ENCODE peak calls at places on chromosome 17, in seven cellular contexts. C is EL, P is T-helper 1 cell, O is HS-27A, K is head of caudate nucleus, Z is breast epithelium, T is Ammon's horn. N is an unnamed sample.

GRCh38 chr17:74243013-74243755 is 29.8 kb downstream of the TTYH2 start:
- DNase-seq in O (no peak), Z (no peak), C (no peak), K (peak), T (peak), P (no peak), N (no peak)

GRCh38 chr17:19318611-19319010 is 43.9 kb downstream of the B9D1 start:
- DNase-seq in P (no peak), C (no peak), K (no peak), T (no peak), O (no peak), Z (no peak), N (no peak)

GRCh38 chr17:76179496-76180467 is 38.7 kb upstream of the FOXJ1 start:
- DNase-seq in C (peak), Z (no peak), T (no peak), K (no peak), O (no peak), P (peak), N (no peak)

GRCh38 chr17:77609553-77610517 is 348.7 kb upstream of the TNRC6C start:
- DNase-seq in Z (no peak), T (peak), O (no peak), P (peak), C (peak), K (no peak), N (no peak)

GRCh38 chr17:73267648-73268537 is 6.2 kb upstream of the CPSF4L start:
- DNase-seq in C (no peak), P (no peak), K (peak), O (no peak), Z (no peak), T (peak), N (no peak)

GRCh38 chr17:29143894-29144293 is 36.3 kb downstream of the MYO18A start:
- DNase-seq in T (peak), K (peak), P (peak), C (no peak), O (no peak), Z (no peak), N (no peak)

GRCh38 chr17:68080411-68081150 is 45.0 kb downstream of the KPNA2 start:
- DNase-seq in O (no peak), T (no peak), K (no peak), P (no peak), C (no peak), Z (no peak), N (no peak)

GRCh38 chr17:3683054-3683511 is 12.9 kb downstream of the P2RX5 start:
- DNase-seq in T (no peak), C (peak), Z (no peak), K (no peak), P (peak), O (no peak), N (peak)

GRCh38 chr17:40738553-40738952 is 16.6 kb downstream of the KRT25 start:
- DNase-seq in T (no peak), C (no peak), Z (no peak), K (no peak), O (no peak), P (no peak), N (no peak)

GRCh38 chr17:69047368-69048263 is 13.1 kb downstream of the ABCA9 start:
- DNase-seq in K (no peak), Z (no peak), T (peak), O (no peak), P (no peak), C (peak), N (no peak)

GRCh38 chr17:33012522-33013033 is 20.9 kb downstream of the SPACA3 start:
- DNase-seq in C (peak), K (no peak), T (no peak), Z (no peak), O (peak), P (no peak), N (no peak)

GRCh38 chr17:39968731-39969130 is 5.9 kb downstream of the GSDMA start:
- DNase-seq in T (no peak), P (no peak), C (no peak), Z (no peak), O (no peak), K (no peak), N (no peak)

GRCh38 chr17:55458977-55459376 is 37.3 kb upstream of the MMD start:
- DNase-seq in P (peak), Z (no peak), K (no peak), C (peak), O (peak), T (no peak), N (no peak)

GRCh38 chr17:41919840-41920579 is 1.3 kb upstream of the ACLY start:
- DNase-seq in P (no peak), T (no peak), K (no peak), C (no peak), Z (no peak), O (no peak), N (no peak)

GRCh38 chr17:19650826-19651225 is 2.3 kb downstream of the ALDH3A2 start:
- DNase-seq in O (no peak), C (peak), T (no peak), K (no peak), Z (no peak), P (no peak), N (no peak)

GRCh38 chr17:48215583-48216139 is 108.1 kb downstream of the SNX11 start:
- DNase-seq in T (peak), K (peak), Z (no peak), P (no peak), O (no peak), C (peak), N (no peak)

GRCh38 chr17:74199306-74200092 is 4.0 kb upstream of the RPL38 start:
- DNase-seq in T (peak), O (no peak), P (peak), Z (no peak), C (peak), K (peak), N (no peak)

GRCh38 chr17:77088455-77089117 is 52.2 kb upstream of the SEC14L1 start:
- DNase-seq in P (peak), K (peak), T (peak), Z (peak), C (peak), O (peak), N (peak)